ENCODE peak calls at places on chromosomes 7 and 10, in eight cellular contexts. N is choroid plexus epithelial cell, H is mesothelial cell of epicardium, P is ELF-1, Y is T1000, A is GM04504, R is LoVo, G is HFFc6. E is an unnamed sample.

GRCh38 chr10:97827778-97828291 is 21.8 kb upstream of the GOLGA7B start:
- DNase-seq in N (no peak), H (no peak), P (peak; percentile 61), Y (peak; percentile 68), A (no peak), R (no peak), G (peak; percentile 50), E (no peak)

GRCh38 chr7:27147211-27148030 is at the start of gene HOXA6:
- DNase-seq in N (no peak), H (peak; percentile 75), P (peak; percentile 58), Y (no peak), A (no peak), R (no peak), G (no peak), E (no peak)

GRCh38 chr7:80533287-80533686 is 21.4 kb upstream of the GNAT3 start:
- DNase-seq in N (peak; percentile 25), H (no peak), P (peak; percentile 52), Y (no peak), A (no peak), R (no peak), G (peak; percentile 21), E (no peak)

GRCh38 chr7:101306307-101306706 is 15.3 kb downstream of the IFT22 start:
- DNase-seq in N (no peak), H (no peak), P (no peak), Y (no peak), A (no peak), R (no peak), G (no peak), E (no peak)

GRCh38 chr10:89207801-89208551 is 859 bp upstream of the CH25H start:
- DNase-seq in N (no peak), H (peak; percentile 45), P (peak; percentile 48), Y (no peak), A (no peak), R (no peak), G (no peak), E (no peak)

GRCh38 chr7:28988091-28988490 is 30.0 kb upstream of the TRIL start:
- DNase-seq in N (no peak), H (no peak), P (no peak), Y (no peak), A (no peak), R (no peak), G (no peak), E (peak; percentile 36)

GRCh38 chr10:44822349-44822748 is 88.8 kb upstream of the TMEM72 start:
- DNase-seq in N (no peak), H (no peak), P (no peak), Y (no peak), A (no peak), R (no peak), G (no peak), E (no peak)

GRCh38 chr7:55641811-55642210 is 69.5 kb upstream of the VOPP1 start:
- DNase-seq in N (peak; percentile 2), H (no peak), P (no peak), Y (no peak), A (no peak), R (no peak), G (no peak), E (no peak)

GRCh38 chr10:81843042-81843441 is 32.0 kb upstream of the NRG3 start:
- DNase-seq in N (peak; percentile 16), H (no peak), P (peak; percentile 3), Y (no peak), A (no peak), R (no peak), G (no peak), E (no peak)

GRCh38 chr7:55449205-55449991 is 84.3 kb downstream of the LANCL2 start:
- DNase-seq in N (no peak), H (no peak), P (no peak), Y (no peak), A (no peak), R (no peak), G (no peak), E (no peak)

GRCh38 chr10:71266147-71266917 is 52.7 kb upstream of the SLC29A3 start:
- DNase-seq in N (peak; percentile 91), H (no peak), P (peak; percentile 49), Y (no peak), A (peak; percentile 92), R (peak; percentile 15), G (no peak), E (peak; percentile 92)

GRCh38 chr7:137953692-137954470 is 48.0 kb downstream of the CREB3L2 start:
- DNase-seq in N (peak; percentile 89), H (no peak), P (peak; percentile 77), Y (peak; percentile 42), A (peak; percentile 61), R (peak; percentile 73), G (peak; percentile 76), E (no peak)

GRCh38 chr10:46240684-46241565 is 45.9 kb upstream of the ANTXRL start:
- DNase-seq in N (no peak), H (no peak), P (no peak), Y (no peak), A (no peak), R (no peak), G (no peak), E (no peak)

GRCh38 chr10:110168601-110169481 is 38.6 kb upstream of the MXI1 start:
- DNase-seq in N (no peak), H (no peak), P (no peak), Y (no peak), A (no peak), R (no peak), G (no peak), E (no peak)

GRCh38 chr10:127308031-127308430 is 111.6 kb upstream of the INSYN2A start:
- DNase-seq in N (no peak), H (no peak), P (no peak), Y (no peak), A (no peak), R (no peak), G (no peak), E (no peak)

GRCh38 chr10:84696610-84697009 is 368.2 kb downstream of the CCSER2 start:
- DNase-seq in N (no peak), H (no peak), P (no peak), Y (no peak), A (no peak), R (no peak), G (no peak), E (no peak)

GRCh38 chr10:65294329-65294728 is 1631.5 kb upstream of the LRRTM3 start:
- DNase-seq in N (no peak), H (no peak), P (no peak), Y (no peak), A (peak; percentile 11), R (peak; percentile 51), G (no peak), E (no peak)

GRCh38 chr10:84397735-84398144 is 69.4 kb downstream of the CCSER2 start:
- DNase-seq in N (no peak), H (no peak), P (no peak), Y (no peak), A (no peak), R (no peak), G (no peak), E (no peak)

GRCh38 chr10:92747600-92747999 is 57.8 kb downstream of the HHEX start:
- DNase-seq in N (no peak), H (no peak), P (no peak), Y (no peak), A (no peak), R (no peak), G (no peak), E (no peak)

GRCh38 chr7:129512192-129512591 is 9.9 kb downstream of the SMKR1 start:
- DNase-seq in N (no peak), H (no peak), P (no peak), Y (no peak), A (no peak), R (no peak), G (no peak), E (no peak)

GRCh38 chr7:111159426-111159825 is 68.5 kb downstream of the LRRN3 start:
- DNase-seq in N (peak; percentile 66), H (no peak), P (no peak), Y (no peak), A (no peak), R (no peak), G (peak; percentile 31), E (no peak)

GRCh38 chr10:124824507-124824906 is 22.9 kb downstream of the ABRAXAS2 start:
- DNase-seq in N (no peak), H (no peak), P (no peak), Y (no peak), A (no peak), R (no peak), G (no peak), E (no peak)

GRCh38 chr7:32347244-32347828 is 142.8 kb downstream of the LSM5 start:
- DNase-seq in N (peak; percentile 37), H (no peak), P (no peak), Y (no peak), A (no peak), R (peak; percentile 49), G (no peak), E (no peak)

GRCh38 chr10:71635251-71635866 is 84.2 kb downstream of the C10orf105 start:
- DNase-seq in N (no peak), H (peak; percentile 52), P (peak; percentile 46), Y (no peak), A (no peak), R (no peak), G (no peak), E (no peak)

GRCh38 chr10:73623056-73623455 is 18.2 kb downstream of the MYOZ1 start:
- DNase-seq in N (no peak), H (no peak), P (no peak), Y (no peak), A (no peak), R (no peak), G (no peak), E (no peak)

GRCh38 chr7:158123753-158124152 is 463.9 kb downstream of the PTPRN2 start:
- DNase-seq in N (no peak), H (no peak), P (no peak), Y (no peak), A (no peak), R (no peak), G (no peak), E (no peak)

GRCh38 chr10:12165036-12165435 is 30.7 kb downstream of the NUDT5 start:
- DNase-seq in N (no peak), H (no peak), P (no peak), Y (no peak), A (no peak), R (no peak), G (no peak), E (no peak)

GRCh38 chr7:49295136-49295535 is 370.8 kb downstream of the CDC14C start:
- DNase-seq in N (no peak), H (no peak), P (no peak), Y (no peak), A (no peak), R (no peak), G (no peak), E (no peak)

GRCh38 chr10:105024184-105024583 is 383.1 kb downstream of the SORCS3 start:
- DNase-seq in N (no peak), H (no peak), P (no peak), Y (no peak), A (no peak), R (no peak), G (no peak), E (no peak)

E was measured in skeletal muscle cell.